ENCODE peak calls at places on chromosomes 12 and 14, in five cellular contexts. F is CD8-positive, alpha-beta memory T cell; H is tibial artery; Q is uterus; Z is CD8-positive, alpha-beta T cell. U is an unnamed sample. For H3K9me3 and H3K27me3, the result is how much of the 10 kb centered on the place peaks cover.

GRCh38 chr12:67827820-67828383 is 161.3 kb upstream of the IFNG-AS1 start:
- DNase-seq in F (no peak), Z (no peak), Q (peak), H (peak), U (no peak)

GRCh38 chr12:132302466-132303358 is 26.7 kb downstream of the GALNT9 start:
- DNase-seq in H (no peak), F (no peak), Z (no peak), Q (no peak), U (no peak)

GRCh38 chr12:75208851-75209781 is 523 bp downstream of the KCNC2 start:
- DNase-seq in H (no peak), F (no peak), Q (no peak), Z (no peak), U (peak)

GRCh38 chr12:16166563-16167470 is 110.7 kb downstream of the SLC15A5 start:
- DNase-seq in Q (no peak), Z (no peak), H (peak), F (no peak), U (no peak)

GRCh38 chr14:92719890-92720323 is 28.5 kb downstream of the LGMN start:
- DNase-seq in Z (no peak), Q (no peak), F (no peak), H (peak), U (no peak)

GRCh38 chr12:109982211-109982610 is 14.0 kb downstream of the GIT2 start:
- DNase-seq in Q (no peak), Z (no peak), F (no peak), H (no peak), U (no peak)

GRCh38 chr12:16726879-16727278 is 120.9 kb upstream of the LMO3 start:
- DNase-seq in H (no peak), Q (no peak), Z (no peak), F (no peak), U (no peak)

GRCh38 chr14:44963775-44964380 is 1.9 kb downstream of the TOGARAM1 start:
- DNase-seq in Z (no peak), Q (no peak), H (no peak), F (no peak), U (no peak)

GRCh38 chr12:5102261-5102789 is 58.6 kb downstream of the KCNA5 start:
- DNase-seq in Z (no peak), Q (no peak), F (no peak), H (no peak), U (no peak)

GRCh38 chr14:86013663-86014062 is 483.7 kb downstream of the FLRT2 start:
- DNase-seq in Z (no peak), H (no peak), Q (no peak), F (no peak), U (no peak)

GRCh38 chr12:110105961-110106540 is 18.1 kb upstream of the IFT81 start:
- DNase-seq in H (no peak), Q (no peak), Z (no peak), F (no peak), U (no peak)

GRCh38 chr12:91555981-91556380 is 373.4 kb upstream of the DCN start:
- DNase-seq in Z (no peak), F (no peak), Q (no peak), H (no peak), U (no peak)

GRCh38 chr12:27505771-27506170 is 18.2 kb upstream of the PPFIBP1 start:
- DNase-seq in Q (no peak), Z (no peak), F (no peak), H (no peak), U (no peak)

GRCh38 chr14:74502236-74503019 is 8.9 kb downstream of the ISCA2 start:
- DNase-seq in H (peak), Z (peak), Q (peak), F (no peak), U (peak)

GRCh38 chr12:3988519-3989217 is 115.5 kb upstream of the PARP11 start:
- DNase-seq in Z (peak), F (no peak), Q (no peak), H (no peak), U (no peak)

GRCh38 chr14:32545109-32545857 is 216.2 kb downstream of the AKAP6 start:
- DNase-seq in Q (no peak), F (no peak), Z (no peak), H (no peak), U (no peak)

GRCh38 chr12:27913999-27914614 is 58.4 kb downstream of the PTHLH start:
- DNase-seq in F (no peak), Z (no peak), H (no peak), Q (no peak), U (no peak)

GRCh38 chr12:68673788-68674187 is 13.0 kb upstream of the NUP107 start:
- DNase-seq in Z (no peak), Q (no peak), F (no peak), H (no peak), U (no peak)

GRCh38 chr12:19915392-19916192 is 452.7 kb upstream of the PDE3A start:
- DNase-seq in H (no peak), F (no peak), Q (no peak), Z (no peak), U (no peak)

GRCh38 chr12:105522166-105522825 is 191.8 kb downstream of the C12orf75 start:
- DNase-seq in Q (no peak), Z (no peak), H (no peak), F (no peak), U (no peak)

GRCh38 chr12:12585115-12585862 is 22.6 kb upstream of the DUSP16 start:
- DNase-seq in F (no peak), H (no peak), Q (no peak), Z (no peak), U (no peak)

GRCh38 chr12:50728841-50729240 is 35.1 kb upstream of the ATF1 start:
- DNase-seq in H (no peak), Z (no peak), F (no peak), Q (no peak), U (no peak)

GRCh38 chr12:118035194-118036041 is 18.9 kb downstream of the RFC5 start:
- DNase-seq in F (no peak), Q (no peak), Z (no peak), H (no peak), U (no peak)

GRCh38 chr14:61653507-61653906 is 41.8 kb upstream of the HIF1A start:
- DNase-seq in H (peak), Q (peak), Z (no peak), F (no peak), U (peak)

GRCh38 chr12:9751204-9752144 is 9.2 kb downstream of the CD69 start:
- DNase-seq in F (peak), Z (no peak), H (no peak), Q (no peak), U (no peak)

GRCh38 chr12:103387385-103387784 is 108.4 kb downstream of the C12orf42 start:
- DNase-seq in Q (no peak), F (no peak), H (no peak), Z (no peak), U (no peak)

GRCh38 chr12:96247567-96247962 is 53.4 kb downstream of the ELK3 start:
- DNase-seq in H (no peak), Z (no peak), Q (no peak), F (no peak), U (no peak)

GRCh38 chr14:39025250-39025809 is 77.7 kb downstream of the SEC23A start:
- DNase-seq in Q (no peak), Z (no peak), H (no peak), F (no peak), U (no peak)

GRCh38 chr12:42735869-42736361 is 146.4 kb upstream of the PRICKLE1 start:
- DNase-seq in H (no peak), Q (no peak), Z (no peak), F (no peak), U (peak)

GRCh38 chr12:62482769-62483168 is 16.1 kb downstream of the MON2 start:
- DNase-seq in Z (no peak), H (no peak), Q (no peak), F (no peak), U (no peak)

GRCh38 chr12:67910360-67911292 is 78.6 kb upstream of the IFNG-AS1 start:
- DNase-seq in Z (no peak), F (no peak), Q (no peak), H (no peak), U (no peak)

GRCh38 chr12:94445662-94446061 is 14.0 kb downstream of the CEP83 start:
- DNase-seq in Q (no peak), H (no peak), F (no peak), Z (no peak), U (no peak)

GRCh38 chr12:88559199-88559598 is 21.1 kb downstream of the KITLG start:
- DNase-seq in H (no peak), Q (no peak), F (no peak), Z (no peak), U (no peak)

GRCh38 chr12:53733051-53733812 is 6.0 kb upstream of the CALCOCO1 start:
- DNase-seq in F (no peak), Q (no peak), H (no peak), Z (no peak), U (no peak)

GRCh38 chr12:106285993-106286392 is 16.5 kb upstream of the TCP11L2 start:
- DNase-seq in H (no peak), Q (no peak), F (no peak), Z (no peak), U (no peak)

GRCh38 chr12:94649349-94650142 is 811 bp downstream of the TMCC3 start:
- DNase-seq in H (peak), Q (peak), Z (peak), F (peak), U (peak)

GRCh38 chr12:26117321-26117720 is 7.5 kb downstream of the BHLHE41 start:
- DNase-seq in Q (no peak), H (no peak), F (no peak), Z (no peak), U (no peak)

GRCh38 chr14:103740991-103741689 is 25.5 kb downstream of the ZFYVE21 start:
- DNase-seq in H (no peak), Z (no peak), F (no peak), Q (no peak), U (no peak)

DNA sequence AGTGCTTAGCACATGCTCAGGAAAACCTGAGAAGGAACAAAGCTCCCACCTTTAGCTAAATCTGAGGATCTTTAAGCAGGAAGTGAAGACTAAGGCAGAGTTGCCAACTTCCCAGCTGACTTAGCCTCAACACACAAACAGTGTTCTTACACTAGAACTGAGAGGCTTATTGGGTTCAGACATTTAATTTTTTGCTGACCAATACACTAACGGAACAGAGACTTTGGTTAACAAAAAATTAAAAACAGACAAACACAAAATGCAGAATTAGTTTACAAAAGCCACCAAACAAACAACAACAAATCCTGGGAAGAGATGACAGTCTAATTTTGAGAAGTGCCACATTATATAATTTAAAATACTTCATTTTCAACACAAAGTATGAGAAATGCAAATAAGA is 1123.7 kb upstream of the ATXN7L3B start:
- DNase-seq in Q (no peak), H (no peak), Z (no peak), F (no peak), U (no peak)
- H3K9me3 ChIP-seq in Q (under half), H (under half), Z (under half), F (under half), U (under half)

GRCh38 chr14:36656769-36657408 is 4.8 kb upstream of the PAX9 start:
- DNase-seq in Q (no peak), H (no peak), Z (no peak), F (no peak), U (no peak)
- H3K27me3 ChIP-seq in Q (half or more), H (half or more), Z (under half), F (under half), U (under half)

GRCh38 chr12:34598352-34598827 is 576.1 kb downstream of the ALG10 start:
- DNase-seq in H (no peak), Z (no peak), Q (peak), F (no peak), U (no peak)
- H3K9me3 ChIP-seq in H (half or more), Z (under half), Q (under half), F (under half), U (under half)

DNA sequence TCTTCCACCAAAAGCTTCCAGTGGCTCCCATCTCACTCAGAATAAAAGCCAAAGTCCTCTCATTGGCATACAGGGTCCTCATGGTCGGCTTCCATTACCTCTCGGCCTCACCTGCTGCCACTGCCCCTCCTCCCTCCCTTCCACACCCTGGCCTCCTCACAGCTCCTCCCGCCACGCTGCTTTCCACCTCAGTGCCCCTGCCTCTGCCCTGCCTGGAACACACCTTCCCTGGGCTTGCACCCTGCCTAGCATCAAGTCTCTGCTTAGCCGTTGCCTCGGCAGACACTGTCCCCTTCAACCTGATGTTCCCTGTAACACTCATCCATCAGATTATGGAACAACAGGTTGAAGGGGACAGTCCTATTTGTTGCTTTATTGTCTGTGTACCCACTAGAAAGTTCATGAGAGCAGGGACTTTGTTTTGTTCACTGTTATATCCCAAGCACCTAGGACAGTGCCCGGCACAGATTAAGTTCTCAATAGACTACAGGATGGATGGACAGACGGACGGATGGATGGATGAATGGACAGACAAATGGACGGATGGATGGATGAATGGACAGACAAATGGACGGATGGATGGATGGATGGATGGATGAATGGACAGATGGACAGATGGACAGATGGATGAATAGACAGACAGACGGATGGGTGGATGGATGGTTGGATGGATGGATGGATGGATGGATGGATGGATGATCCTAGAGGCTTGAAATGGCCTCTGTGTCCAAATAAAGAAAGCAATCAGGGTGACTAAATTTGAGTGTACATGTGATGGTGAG is 14.9 kb downstream of the FIGNL2 start:
- DNase-seq in Z (no peak), F (no peak), H (no peak), Q (no peak), U (no peak)
- H3K27me3 ChIP-seq in Z (under half), F (under half), H (half or more), Q (under half), U (under half)

GRCh38 chr12:124028560-124028935 is 55.5 kb downstream of the ZNF664 start:
- DNase-seq in Q (no peak), Z (no peak), F (no peak), H (no peak), U (no peak)
- H3K9me3 ChIP-seq in Q (under half), Z (under half), F (under half), H (under half), U (under half)

GRCh38 chr12:119068129-119068856 is 87.0 kb downstream of the SRRM4 start:
- DNase-seq in H (no peak), Q (no peak), Z (no peak), F (no peak), U (no peak)
- H3K27me3 ChIP-seq in H (under half), Q (under half), Z (under half), F (under half), U (under half)

U was measured in aorta.